ENCODE peak calls at places on chromosomes 7 and 10, in ten cellular contexts. One of them, this sample, is unnamed.

GRCh38 chr10:59709472-59710125 is at the start of gene SLC16A9:
- DNase-seq in hippocampal formation: peak
- DNase-seq in H9: peak
- DNase-seq in M059J: peak
- DNase-seq in stimulated activated CD8-positive, alpha-beta memory T cell treated with anti-CD3 and anti-CD28 coated beads, Interleukin-12 subunit alpha, Interleukin-12 subunit beta, amount 100 ng/mL, for 4 hours: no peak
- DNase-seq in NCI-H1105: peak
- DNase-seq in MCF 10A: peak
- DNase-seq in H1: peak
- DNase-seq in stimulated activated CD4-positive, alpha-beta T cell treated with anti-CD3 and anti-CD28 coated beads, Interleukin-12 subunit alpha, Interleukin-12 subunit beta, amount 100 ng/mL, for 24 hours: no peak
- DNase-seq in GM10248: peak
- DNase-seq in this sample: peak

GRCh38 chr7:43639858-43640491 is 57.1 kb downstream of the STK17A start:
- DNase-seq in H1: no peak
- DNase-seq in stimulated activated CD4-positive, alpha-beta T cell treated with anti-CD3 and anti-CD28 coated beads, Interleukin-12 subunit alpha, Interleukin-12 subunit beta, amount 100 ng/mL, for 24 hours: no peak
- DNase-seq in MCF 10A: peak
- DNase-seq in M059J: peak
- DNase-seq in GM10248: no peak
- DNase-seq in stimulated activated CD8-positive, alpha-beta memory T cell treated with anti-CD3 and anti-CD28 coated beads, Interleukin-12 subunit alpha, Interleukin-12 subunit beta, amount 100 ng/mL, for 4 hours: no peak
- DNase-seq in hippocampal formation: no peak
- DNase-seq in H9: no peak
- DNase-seq in NCI-H1105: peak
- DNase-seq in this sample: peak

GRCh38 chr10:60921631-60922030 is 22.4 kb downstream of the RHOBTB1 start:
- DNase-seq in NCI-H1105: no peak
- DNase-seq in GM10248: no peak
- DNase-seq in M059J: no peak
- DNase-seq in H1: no peak
- DNase-seq in stimulated activated CD8-positive, alpha-beta memory T cell treated with anti-CD3 and anti-CD28 coated beads, Interleukin-12 subunit alpha, Interleukin-12 subunit beta, amount 100 ng/mL, for 4 hours: no peak
- DNase-seq in MCF 10A: no peak
- DNase-seq in hippocampal formation: no peak
- DNase-seq in H9: no peak
- DNase-seq in stimulated activated CD4-positive, alpha-beta T cell treated with anti-CD3 and anti-CD28 coated beads, Interleukin-12 subunit alpha, Interleukin-12 subunit beta, amount 100 ng/mL, for 24 hours: no peak
- DNase-seq in this sample: no peak

GRCh38 chr10:69413221-69413865 is 3.4 kb downstream of the TACR2 start:
- DNase-seq in M059J: peak
- DNase-seq in hippocampal formation: peak
- DNase-seq in stimulated activated CD8-positive, alpha-beta memory T cell treated with anti-CD3 and anti-CD28 coated beads, Interleukin-12 subunit alpha, Interleukin-12 subunit beta, amount 100 ng/mL, for 4 hours: no peak
- DNase-seq in GM10248: peak
- DNase-seq in NCI-H1105: peak
- DNase-seq in H1: peak
- DNase-seq in MCF 10A: peak
- DNase-seq in H9: peak
- DNase-seq in stimulated activated CD4-positive, alpha-beta T cell treated with anti-CD3 and anti-CD28 coated beads, Interleukin-12 subunit alpha, Interleukin-12 subunit beta, amount 100 ng/mL, for 24 hours: no peak
- DNase-seq in this sample: peak

GRCh38 chr10:58481569-58482109 is 31.0 kb upstream of the BICC1 start:
- DNase-seq in H9: no peak
- DNase-seq in NCI-H1105: no peak
- DNase-seq in M059J: no peak
- DNase-seq in stimulated activated CD8-positive, alpha-beta memory T cell treated with anti-CD3 and anti-CD28 coated beads, Interleukin-12 subunit alpha, Interleukin-12 subunit beta, amount 100 ng/mL, for 4 hours: no peak
- DNase-seq in GM10248: no peak
- DNase-seq in stimulated activated CD4-positive, alpha-beta T cell treated with anti-CD3 and anti-CD28 coated beads, Interleukin-12 subunit alpha, Interleukin-12 subunit beta, amount 100 ng/mL, for 24 hours: no peak
- DNase-seq in hippocampal formation: no peak
- DNase-seq in H1: no peak
- DNase-seq in MCF 10A: no peak
- DNase-seq in this sample: no peak

GRCh38 chr10:130960531-130960930 is 351.0 kb downstream of the TCERG1L start:
- DNase-seq in H9: no peak
- DNase-seq in MCF 10A: no peak
- DNase-seq in stimulated activated CD8-positive, alpha-beta memory T cell treated with anti-CD3 and anti-CD28 coated beads, Interleukin-12 subunit alpha, Interleukin-12 subunit beta, amount 100 ng/mL, for 4 hours: no peak
- DNase-seq in stimulated activated CD4-positive, alpha-beta T cell treated with anti-CD3 and anti-CD28 coated beads, Interleukin-12 subunit alpha, Interleukin-12 subunit beta, amount 100 ng/mL, for 24 hours: no peak
- DNase-seq in H1: no peak
- DNase-seq in GM10248: no peak
- DNase-seq in M059J: no peak
- DNase-seq in NCI-H1105: no peak
- DNase-seq in hippocampal formation: no peak
- DNase-seq in this sample: no peak

GRCh38 chr7:138239244-138239643 is 163.0 kb downstream of the AKR1D1 start:
- DNase-seq in GM10248: no peak
- DNase-seq in MCF 10A: peak
- DNase-seq in stimulated activated CD8-positive, alpha-beta memory T cell treated with anti-CD3 and anti-CD28 coated beads, Interleukin-12 subunit alpha, Interleukin-12 subunit beta, amount 100 ng/mL, for 4 hours: no peak
- DNase-seq in H9: no peak
- DNase-seq in stimulated activated CD4-positive, alpha-beta T cell treated with anti-CD3 and anti-CD28 coated beads, Interleukin-12 subunit alpha, Interleukin-12 subunit beta, amount 100 ng/mL, for 24 hours: no peak
- DNase-seq in NCI-H1105: no peak
- DNase-seq in H1: no peak
- DNase-seq in M059J: peak
- DNase-seq in hippocampal formation: no peak
- DNase-seq in this sample: no peak

GRCh38 chr10:75404335-75405200 is 3.0 kb upstream of the ZNF503 start:
- DNase-seq in MCF 10A: no peak
- DNase-seq in M059J: peak
- DNase-seq in hippocampal formation: no peak
- DNase-seq in stimulated activated CD4-positive, alpha-beta T cell treated with anti-CD3 and anti-CD28 coated beads, Interleukin-12 subunit alpha, Interleukin-12 subunit beta, amount 100 ng/mL, for 24 hours: no peak
- DNase-seq in GM10248: peak
- DNase-seq in H9: peak
- DNase-seq in H1: no peak
- DNase-seq in stimulated activated CD8-positive, alpha-beta memory T cell treated with anti-CD3 and anti-CD28 coated beads, Interleukin-12 subunit alpha, Interleukin-12 subunit beta, amount 100 ng/mL, for 4 hours: no peak
- DNase-seq in NCI-H1105: peak
- DNase-seq in this sample: no peak

GRCh38 chr7:34823650-34824258 is 165.7 kb downstream of the NPSR1 start:
- DNase-seq in stimulated activated CD4-positive, alpha-beta T cell treated with anti-CD3 and anti-CD28 coated beads, Interleukin-12 subunit alpha, Interleukin-12 subunit beta, amount 100 ng/mL, for 24 hours: peak
- DNase-seq in M059J: peak
- DNase-seq in H9: peak
- DNase-seq in H1: no peak
- DNase-seq in NCI-H1105: peak
- DNase-seq in hippocampal formation: peak
- DNase-seq in stimulated activated CD8-positive, alpha-beta memory T cell treated with anti-CD3 and anti-CD28 coated beads, Interleukin-12 subunit alpha, Interleukin-12 subunit beta, amount 100 ng/mL, for 4 hours: peak
- DNase-seq in GM10248: peak
- DNase-seq in MCF 10A: peak
- DNase-seq in this sample: peak

GRCh38 chr10:123633106-123633505 is 33.0 kb upstream of the GPR26 start:
- DNase-seq in stimulated activated CD4-positive, alpha-beta T cell treated with anti-CD3 and anti-CD28 coated beads, Interleukin-12 subunit alpha, Interleukin-12 subunit beta, amount 100 ng/mL, for 24 hours: no peak
- DNase-seq in H9: no peak
- DNase-seq in hippocampal formation: no peak
- DNase-seq in stimulated activated CD8-positive, alpha-beta memory T cell treated with anti-CD3 and anti-CD28 coated beads, Interleukin-12 subunit alpha, Interleukin-12 subunit beta, amount 100 ng/mL, for 4 hours: no peak
- DNase-seq in NCI-H1105: no peak
- DNase-seq in MCF 10A: no peak
- DNase-seq in H1: no peak
- DNase-seq in GM10248: no peak
- DNase-seq in M059J: peak
- DNase-seq in this sample: peak

GRCh38 chr7:142097571-142097970 is 13.9 kb upstream of the MGAM2 start:
- DNase-seq in stimulated activated CD4-positive, alpha-beta T cell treated with anti-CD3 and anti-CD28 coated beads, Interleukin-12 subunit alpha, Interleukin-12 subunit beta, amount 100 ng/mL, for 24 hours: no peak
- DNase-seq in H9: no peak
- DNase-seq in NCI-H1105: no peak
- DNase-seq in H1: no peak
- DNase-seq in M059J: no peak
- DNase-seq in GM10248: no peak
- DNase-seq in hippocampal formation: no peak
- DNase-seq in MCF 10A: no peak
- DNase-seq in stimulated activated CD8-positive, alpha-beta memory T cell treated with anti-CD3 and anti-CD28 coated beads, Interleukin-12 subunit alpha, Interleukin-12 subunit beta, amount 100 ng/mL, for 4 hours: no peak
- DNase-seq in this sample: no peak

GRCh38 chr7:42338231-42339222 is 101.5 kb upstream of the GLI3 start:
- DNase-seq in stimulated activated CD8-positive, alpha-beta memory T cell treated with anti-CD3 and anti-CD28 coated beads, Interleukin-12 subunit alpha, Interleukin-12 subunit beta, amount 100 ng/mL, for 4 hours: no peak
- DNase-seq in GM10248: no peak
- DNase-seq in H1: no peak
- DNase-seq in H9: no peak
- DNase-seq in stimulated activated CD4-positive, alpha-beta T cell treated with anti-CD3 and anti-CD28 coated beads, Interleukin-12 subunit alpha, Interleukin-12 subunit beta, amount 100 ng/mL, for 24 hours: no peak
- DNase-seq in hippocampal formation: no peak
- DNase-seq in NCI-H1105: no peak
- DNase-seq in M059J: peak
- DNase-seq in MCF 10A: no peak
- DNase-seq in this sample: peak

GRCh38 chr10:72260215-72260587 is 13.5 kb upstream of the DDIT4 start:
- DNase-seq in stimulated activated CD4-positive, alpha-beta T cell treated with anti-CD3 and anti-CD28 coated beads, Interleukin-12 subunit alpha, Interleukin-12 subunit beta, amount 100 ng/mL, for 24 hours: no peak
- DNase-seq in M059J: no peak
- DNase-seq in H9: no peak
- DNase-seq in MCF 10A: no peak
- DNase-seq in GM10248: no peak
- DNase-seq in stimulated activated CD8-positive, alpha-beta memory T cell treated with anti-CD3 and anti-CD28 coated beads, Interleukin-12 subunit alpha, Interleukin-12 subunit beta, amount 100 ng/mL, for 4 hours: no peak
- DNase-seq in H1: no peak
- DNase-seq in NCI-H1105: no peak
- DNase-seq in hippocampal formation: no peak
- DNase-seq in this sample: no peak

GRCh38 chr10:29130190-29130673 is 158.6 kb upstream of the LYZL1 start:
- DNase-seq in GM10248: peak
- DNase-seq in NCI-H1105: no peak
- DNase-seq in hippocampal formation: no peak
- DNase-seq in M059J: peak
- DNase-seq in H9: no peak
- DNase-seq in MCF 10A: peak
- DNase-seq in H1: no peak
- DNase-seq in stimulated activated CD8-positive, alpha-beta memory T cell treated with anti-CD3 and anti-CD28 coated beads, Interleukin-12 subunit alpha, Interleukin-12 subunit beta, amount 100 ng/mL, for 4 hours: no peak
- DNase-seq in stimulated activated CD4-positive, alpha-beta T cell treated with anti-CD3 and anti-CD28 coated beads, Interleukin-12 subunit alpha, Interleukin-12 subunit beta, amount 100 ng/mL, for 24 hours: no peak
- DNase-seq in this sample: peak

GRCh38 chr7:65731129-65731528 is 141.7 kb upstream of the VKORC1L1 start:
- DNase-seq in MCF 10A: no peak
- DNase-seq in stimulated activated CD4-positive, alpha-beta T cell treated with anti-CD3 and anti-CD28 coated beads, Interleukin-12 subunit alpha, Interleukin-12 subunit beta, amount 100 ng/mL, for 24 hours: no peak
- DNase-seq in M059J: no peak
- DNase-seq in hippocampal formation: no peak
- DNase-seq in H1: no peak
- DNase-seq in H9: no peak
- DNase-seq in stimulated activated CD8-positive, alpha-beta memory T cell treated with anti-CD3 and anti-CD28 coated beads, Interleukin-12 subunit alpha, Interleukin-12 subunit beta, amount 100 ng/mL, for 4 hours: no peak
- DNase-seq in NCI-H1105: no peak
- DNase-seq in GM10248: no peak
- DNase-seq in this sample: no peak

GRCh38 chr7:104010052-104010909 is 20.8 kb upstream of the RELN start:
- DNase-seq in GM10248: no peak
- DNase-seq in stimulated activated CD8-positive, alpha-beta memory T cell treated with anti-CD3 and anti-CD28 coated beads, Interleukin-12 subunit alpha, Interleukin-12 subunit beta, amount 100 ng/mL, for 4 hours: no peak
- DNase-seq in hippocampal formation: no peak
- DNase-seq in NCI-H1105: no peak
- DNase-seq in H9: no peak
- DNase-seq in stimulated activated CD4-positive, alpha-beta T cell treated with anti-CD3 and anti-CD28 coated beads, Interleukin-12 subunit alpha, Interleukin-12 subunit beta, amount 100 ng/mL, for 24 hours: no peak
- DNase-seq in H1: no peak
- DNase-seq in M059J: no peak
- DNase-seq in MCF 10A: no peak
- DNase-seq in this sample: no peak

GRCh38 chr10:105793071-105793470 is 1152.0 kb downstream of the SORCS3 start:
- DNase-seq in NCI-H1105: no peak
- DNase-seq in hippocampal formation: no peak
- DNase-seq in H1: no peak
- DNase-seq in H9: no peak
- DNase-seq in M059J: peak
- DNase-seq in MCF 10A: peak
- DNase-seq in stimulated activated CD8-positive, alpha-beta memory T cell treated with anti-CD3 and anti-CD28 coated beads, Interleukin-12 subunit alpha, Interleukin-12 subunit beta, amount 100 ng/mL, for 4 hours: no peak
- DNase-seq in GM10248: no peak
- DNase-seq in stimulated activated CD4-positive, alpha-beta T cell treated with anti-CD3 and anti-CD28 coated beads, Interleukin-12 subunit alpha, Interleukin-12 subunit beta, amount 100 ng/mL, for 24 hours: no peak
- DNase-seq in this sample: no peak

GRCh38 chr7:33107136-33108066 is 1.8 kb downstream of the RP9 start:
- DNase-seq in NCI-H1105: peak
- DNase-seq in M059J: peak
- DNase-seq in H1: no peak
- DNase-seq in stimulated activated CD8-positive, alpha-beta memory T cell treated with anti-CD3 and anti-CD28 coated beads, Interleukin-12 subunit alpha, Interleukin-12 subunit beta, amount 100 ng/mL, for 4 hours: no peak
- DNase-seq in hippocampal formation: no peak
- DNase-seq in stimulated activated CD4-positive, alpha-beta T cell treated with anti-CD3 and anti-CD28 coated beads, Interleukin-12 subunit alpha, Interleukin-12 subunit beta, amount 100 ng/mL, for 24 hours: no peak
- DNase-seq in H9: peak
- DNase-seq in GM10248: peak
- DNase-seq in MCF 10A: peak
- DNase-seq in this sample: peak

GRCh38 chr10:92720306-92721165 is 30.8 kb downstream of the HHEX start:
- DNase-seq in stimulated activated CD8-positive, alpha-beta memory T cell treated with anti-CD3 and anti-CD28 coated beads, Interleukin-12 subunit alpha, Interleukin-12 subunit beta, amount 100 ng/mL, for 4 hours: no peak
- DNase-seq in hippocampal formation: no peak
- DNase-seq in stimulated activated CD4-positive, alpha-beta T cell treated with anti-CD3 and anti-CD28 coated beads, Interleukin-12 subunit alpha, Interleukin-12 subunit beta, amount 100 ng/mL, for 24 hours: no peak
- DNase-seq in NCI-H1105: no peak
- DNase-seq in H1: no peak
- DNase-seq in GM10248: no peak
- DNase-seq in M059J: no peak
- DNase-seq in H9: no peak
- DNase-seq in MCF 10A: no peak
- DNase-seq in this sample: no peak

GRCh38 chr10:19922236-19922963 is 106.2 kb downstream of the PLXDC2 start:
- DNase-seq in H1: no peak
- DNase-seq in stimulated activated CD8-positive, alpha-beta memory T cell treated with anti-CD3 and anti-CD28 coated beads, Interleukin-12 subunit alpha, Interleukin-12 subunit beta, amount 100 ng/mL, for 4 hours: no peak
- DNase-seq in MCF 10A: peak
- DNase-seq in stimulated activated CD4-positive, alpha-beta T cell treated with anti-CD3 and anti-CD28 coated beads, Interleukin-12 subunit alpha, Interleukin-12 subunit beta, amount 100 ng/mL, for 24 hours: no peak
- DNase-seq in hippocampal formation: no peak
- DNase-seq in GM10248: no peak
- DNase-seq in H9: no peak
- DNase-seq in NCI-H1105: no peak
- DNase-seq in M059J: peak
- DNase-seq in this sample: peak

GRCh38 chr7:150502519-150502918 is 12.2 kb upstream of the GIMAP7 start:
- DNase-seq in hippocampal formation: no peak
- DNase-seq in H1: no peak
- DNase-seq in NCI-H1105: no peak
- DNase-seq in stimulated activated CD4-positive, alpha-beta T cell treated with anti-CD3 and anti-CD28 coated beads, Interleukin-12 subunit alpha, Interleukin-12 subunit beta, amount 100 ng/mL, for 24 hours: no peak
- DNase-seq in MCF 10A: no peak
- DNase-seq in M059J: no peak
- DNase-seq in stimulated activated CD8-positive, alpha-beta memory T cell treated with anti-CD3 and anti-CD28 coated beads, Interleukin-12 subunit alpha, Interleukin-12 subunit beta, amount 100 ng/mL, for 4 hours: no peak
- DNase-seq in H9: no peak
- DNase-seq in GM10248: no peak
- DNase-seq in this sample: no peak

GRCh38 chr7:731440-732085 is 4.5 kb upstream of the PRKAR1B start:
- DNase-seq in MCF 10A: no peak
- DNase-seq in M059J: no peak
- DNase-seq in GM10248: no peak
- DNase-seq in stimulated activated CD8-positive, alpha-beta memory T cell treated with anti-CD3 and anti-CD28 coated beads, Interleukin-12 subunit alpha, Interleukin-12 subunit beta, amount 100 ng/mL, for 4 hours: no peak
- DNase-seq in H9: no peak
- DNase-seq in NCI-H1105: no peak
- DNase-seq in hippocampal formation: no peak
- DNase-seq in H1: no peak
- DNase-seq in stimulated activated CD4-positive, alpha-beta T cell treated with anti-CD3 and anti-CD28 coated beads, Interleukin-12 subunit alpha, Interleukin-12 subunit beta, amount 100 ng/mL, for 24 hours: no peak
- DNase-seq in this sample: no peak

GRCh38 chr7:31794851-31795250 is 107.8 kb downstream of the PPP1R17 start:
- DNase-seq in hippocampal formation: no peak
- DNase-seq in stimulated activated CD4-positive, alpha-beta T cell treated with anti-CD3 and anti-CD28 coated beads, Interleukin-12 subunit alpha, Interleukin-12 subunit beta, amount 100 ng/mL, for 24 hours: no peak
- DNase-seq in NCI-H1105: no peak
- DNase-seq in GM10248: no peak
- DNase-seq in stimulated activated CD8-positive, alpha-beta memory T cell treated with anti-CD3 and anti-CD28 coated beads, Interleukin-12 subunit alpha, Interleukin-12 subunit beta, amount 100 ng/mL, for 4 hours: no peak
- DNase-seq in MCF 10A: no peak
- DNase-seq in H1: no peak
- DNase-seq in M059J: no peak
- DNase-seq in H9: no peak
- DNase-seq in this sample: no peak

GRCh38 chr7:105760549-105761447 is 115.6 kb downstream of the ATXN7L1 start:
- DNase-seq in H9: no peak
- DNase-seq in H1: no peak
- DNase-seq in M059J: no peak
- DNase-seq in NCI-H1105: no peak
- DNase-seq in GM10248: no peak
- DNase-seq in stimulated activated CD4-positive, alpha-beta T cell treated with anti-CD3 and anti-CD28 coated beads, Interleukin-12 subunit alpha, Interleukin-12 subunit beta, amount 100 ng/mL, for 24 hours: no peak
- DNase-seq in hippocampal formation: no peak
- DNase-seq in MCF 10A: no peak
- DNase-seq in stimulated activated CD8-positive, alpha-beta memory T cell treated with anti-CD3 and anti-CD28 coated beads, Interleukin-12 subunit alpha, Interleukin-12 subunit beta, amount 100 ng/mL, for 4 hours: no peak
- DNase-seq in this sample: peak

GRCh38 chr10:20596065-20596760 is 300.9 kb downstream of the NEBL start:
- DNase-seq in NCI-H1105: no peak
- DNase-seq in stimulated activated CD8-positive, alpha-beta memory T cell treated with anti-CD3 and anti-CD28 coated beads, Interleukin-12 subunit alpha, Interleukin-12 subunit beta, amount 100 ng/mL, for 4 hours: no peak
- DNase-seq in M059J: peak
- DNase-seq in H1: no peak
- DNase-seq in MCF 10A: peak
- DNase-seq in hippocampal formation: no peak
- DNase-seq in H9: no peak
- DNase-seq in GM10248: no peak
- DNase-seq in stimulated activated CD4-positive, alpha-beta T cell treated with anti-CD3 and anti-CD28 coated beads, Interleukin-12 subunit alpha, Interleukin-12 subunit beta, amount 100 ng/mL, for 24 hours: no peak
- DNase-seq in this sample: peak

GRCh38 chr10:102310356-102311024 is 65.2 kb downstream of the GBF1 start:
- DNase-seq in H9: no peak
- DNase-seq in MCF 10A: no peak
- DNase-seq in M059J: peak
- DNase-seq in hippocampal formation: no peak
- DNase-seq in stimulated activated CD8-positive, alpha-beta memory T cell treated with anti-CD3 and anti-CD28 coated beads, Interleukin-12 subunit alpha, Interleukin-12 subunit beta, amount 100 ng/mL, for 4 hours: no peak
- DNase-seq in H1: peak
- DNase-seq in stimulated activated CD4-positive, alpha-beta T cell treated with anti-CD3 and anti-CD28 coated beads, Interleukin-12 subunit alpha, Interleukin-12 subunit beta, amount 100 ng/mL, for 24 hours: no peak
- DNase-seq in NCI-H1105: no peak
- DNase-seq in GM10248: no peak
- DNase-seq in this sample: peak

GRCh38 chr7:79114875-79115274 is 338.6 kb downstream of the MAGI2 start:
- DNase-seq in M059J: no peak
- DNase-seq in hippocampal formation: no peak
- DNase-seq in H1: no peak
- DNase-seq in NCI-H1105: peak
- DNase-seq in MCF 10A: no peak
- DNase-seq in stimulated activated CD8-positive, alpha-beta memory T cell treated with anti-CD3 and anti-CD28 coated beads, Interleukin-12 subunit alpha, Interleukin-12 subunit beta, amount 100 ng/mL, for 4 hours: no peak
- DNase-seq in H9: no peak
- DNase-seq in stimulated activated CD4-positive, alpha-beta T cell treated with anti-CD3 and anti-CD28 coated beads, Interleukin-12 subunit alpha, Interleukin-12 subunit beta, amount 100 ng/mL, for 24 hours: no peak
- DNase-seq in GM10248: no peak
- DNase-seq in this sample: no peak

GRCh38 chr7:137990251-137990901 is 11.5 kb downstream of the CREB3L2 start:
- DNase-seq in M059J: peak
- DNase-seq in hippocampal formation: no peak
- DNase-seq in MCF 10A: peak
- DNase-seq in GM10248: no peak
- DNase-seq in H9: no peak
- DNase-seq in stimulated activated CD8-positive, alpha-beta memory T cell treated with anti-CD3 and anti-CD28 coated beads, Interleukin-12 subunit alpha, Interleukin-12 subunit beta, amount 100 ng/mL, for 4 hours: no peak
- DNase-seq in stimulated activated CD4-positive, alpha-beta T cell treated with anti-CD3 and anti-CD28 coated beads, Interleukin-12 subunit alpha, Interleukin-12 subunit beta, amount 100 ng/mL, for 24 hours: no peak
- DNase-seq in NCI-H1105: no peak
- DNase-seq in H1: no peak
- DNase-seq in this sample: peak